ENCODE peak calls at places on chromosomes 4 and X, in four cellular contexts. K is right lobe of liver, X is IMR-90, T is gastrocnemius medialis. I is an unnamed sample.

GRCh38 chrX:95383778-95384177 is 1300.9 kb upstream of the DIAPH2 start:
- DNase-seq in K (no peak), X (no peak), T (no peak), I (no peak)

GRCh38 chr4:81688085-81688484 is 216.4 kb upstream of the RASGEF1B start:
- DNase-seq in X (no peak), T (no peak), K (no peak), I (no peak)

GRCh38 chr4:45472490-45472889 is 651.4 kb downstream of the GABRG1 start:
- DNase-seq in X (no peak), T (no peak), K (no peak), I (no peak)

GRCh38 chr4:148315049-148315448 is 127.2 kb downstream of the NR3C2 start:
- DNase-seq in K (no peak), X (peak; percentile 59), T (peak; percentile 34), I (no peak)

GRCh38 chr4:110442309-110442708 is 33.6 kb upstream of the ENPEP start:
- DNase-seq in X (no peak), K (no peak), T (peak; percentile 12), I (no peak)

GRCh38 chr4:132646186-132646585 is 502.9 kb upstream of the PCDH10 start:
- DNase-seq in K (no peak), X (no peak), T (no peak), I (no peak)

GRCh38 chrX:96753230-96753629 is 68.6 kb downstream of the DIAPH2 start:
- DNase-seq in X (no peak), K (no peak), T (no peak), I (no peak)

GRCh38 chr4:70688795-70689231 is 481 bp downstream of the UTP3 start:
- DNase-seq in K (no peak), T (no peak), X (no peak), I (no peak)

GRCh38 chr4:101953949-101954348 is 163.4 kb downstream of the BANK1 start:
- DNase-seq in X (peak; percentile 45), K (no peak), T (no peak), I (no peak)

GRCh38 chr4:101205878-101206277 is 141.4 kb downstream of the PPP3CA start:
- DNase-seq in K (no peak), X (peak; percentile 63), T (no peak), I (no peak)

GRCh38 chrX:153727108-153727931 is 2.7 kb downstream of the ABCD1 start:
- DNase-seq in X (no peak), K (peak; percentile 84), T (peak; percentile 88), I (no peak)

GRCh38 chr4:137749466-137749865 is 217.2 kb upstream of the PCDH18 start:
- DNase-seq in T (no peak), X (peak; percentile 58), K (no peak), I (no peak)

GRCh38 chr4:119525771-119526712 is 102.6 kb downstream of the PDE5A start:
- DNase-seq in X (peak; percentile 43), T (no peak), K (no peak), I (no peak)

GRCh38 chr4:154124539-154125255 is 335.8 kb upstream of the SFRP2 start:
- DNase-seq in T (no peak), K (no peak), X (peak; percentile 36), I (no peak)

GRCh38 chrX:118702741-118703140 is 24.7 kb upstream of the IL13RA1 start:
- DNase-seq in T (no peak), X (peak; percentile 42), K (no peak), I (no peak)

GRCh38 chr4:103936653-103937145 is 216.9 kb upstream of the TACR3 start:
- DNase-seq in K (no peak), T (no peak), X (no peak), I (no peak)

GRCh38 chrX:18676050-18676449 is 4.1 kb upstream of the RS1 start:
- DNase-seq in T (no peak), K (no peak), X (no peak), I (no peak)

GRCh38 chrX:118049713-118050112 is 66.9 kb downstream of the KLHL13 start:
- DNase-seq in X (no peak), T (no peak), K (no peak), I (no peak)

GRCh38 chr4:183936047-183936446 is 30.9 kb downstream of the STOX2 start:
- DNase-seq in X (no peak), K (no peak), T (no peak), I (no peak)

GRCh38 chrX:100625985-100626491 is 10.6 kb downstream of the TSPAN6 start:
- DNase-seq in T (no peak), K (no peak), X (no peak), I (no peak)

GRCh38 chrX:106170318-106170717 is 2.2 kb downstream of the PWWP3B start:
- DNase-seq in K (no peak), T (no peak), X (no peak), I (no peak)

GRCh38 chr4:122759639-122760310 is 27.3 kb downstream of the BBS12 start:
- DNase-seq in T (no peak), K (no peak), X (peak; percentile 46), I (no peak)

GRCh38 chrX:47351706-47352105 is 18.7 kb upstream of the ZNF157 start:
- DNase-seq in T (no peak), K (no peak), X (peak; percentile 60), I (no peak)

GRCh38 chrX:123860983-123861382 is 1.1 kb downstream of the XIAP start:
- DNase-seq in K (no peak), X (peak; percentile 19), T (no peak), I (no peak)

GRCh38 chr4:186644737-186645261 is 78.9 kb downstream of the FAT1 start:
- DNase-seq in T (no peak), K (no peak), X (peak; percentile 40), I (no peak)

GRCh38 chr4:757111-757510 is 51.5 kb downstream of the PCGF3 start:
- DNase-seq in T (no peak), X (no peak), K (peak; percentile 49), I (no peak)

GRCh38 chr4:139311909-139312308 is 9.6 kb upstream of the NDUFC1 start:
- DNase-seq in K (no peak), X (no peak), T (no peak), I (no peak)

GRCh38 chr4:111632752-111633151 is 512.5 kb upstream of the FAM241A start:
- DNase-seq in X (peak; percentile 53), K (no peak), T (no peak), I (no peak)

GRCh38 chr4:137739391-137739790 is 207.1 kb upstream of the PCDH18 start:
- DNase-seq in T (no peak), X (no peak), K (no peak), I (no peak)

GRCh38 chr4:162865102-162865501 is 301.6 kb downstream of the NAF1 start:
- DNase-seq in X (no peak), T (no peak), K (no peak), I (no peak)

GRCh38 chrX:135688137-135688536 is 25.3 kb upstream of the CT45A1 start:
- DNase-seq in X (no peak), T (no peak), K (no peak), I (no peak)

GRCh38 chr4:3376266-3376665 is 65.5 kb upstream of the HGFAC start:
- DNase-seq in K (no peak), T (no peak), X (no peak), I (no peak)

GRCh38 chr4:71978192-71978845 is 53.5 kb upstream of the NPFFR2 start:
- DNase-seq in K (no peak), T (no peak), X (no peak), I (no peak)

GRCh38 chr4:34814266-34814665 is 1430.0 kb downstream of the ARAP2 start:
- DNase-seq in K (no peak), T (no peak), X (no peak), I (no peak)

GRCh38 chr4:146638801-146639351 is at the start of gene POU4F2:
- DNase-seq in T (no peak), X (no peak), K (no peak), I (no peak)

GRCh38 chr4:146634825-146635224 is 3.9 kb upstream of the POU4F2 start:
- DNase-seq in X (no peak), T (no peak), K (no peak), I (no peak)

GRCh38 chr4:146637853-146638800 is 566 bp upstream of the POU4F2 start:
- DNase-seq in K (no peak), X (no peak), T (no peak), I (no peak)

GRCh38 chr4:146633471-146633800 is 5.3 kb upstream of the POU4F2 start:
- DNase-seq in K (no peak), X (no peak), T (no peak), I (no peak)

GRCh38 chr4:146632770-146633470 is 5.8 kb upstream of the POU4F2 start:
- DNase-seq in K (no peak), X (no peak), T (no peak), I (no peak)
- H3K4me3 ChIP-seq in K (no peak overlapping the region), X (no peak overlapping the region), T (no peak overlapping the region), I (no peak overlapping the region)

DNA sequence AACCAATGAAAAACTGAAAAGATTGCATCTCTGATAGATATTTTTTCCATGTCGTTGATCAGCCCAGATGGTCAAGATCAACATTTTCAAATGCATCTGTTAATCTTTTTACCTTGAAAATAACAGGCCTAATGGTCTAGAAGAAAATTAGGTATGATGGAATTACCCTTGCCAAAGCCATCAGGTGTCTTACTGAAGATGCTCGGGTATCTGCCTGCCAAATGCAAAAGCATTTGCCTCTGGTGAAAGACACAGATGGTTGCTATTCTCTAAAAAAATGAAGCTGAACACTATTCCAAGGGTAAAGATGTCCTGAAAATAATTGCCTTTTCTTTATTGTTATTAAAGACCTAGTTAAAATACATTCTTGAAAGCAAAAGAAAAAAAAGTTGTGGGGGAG is 126.0 kb downstream of the FNIP2 start:
- DNase-seq in X (no peak), T (no peak), K (no peak), I (no peak)
- TF ChIP-seq CTCF in X (no peak), T (no peak), K (no peak), I (no peak)

GRCh38 chrX:28188526-28188925 is 207.3 kb upstream of the DCAF8L1 start:
- DNase-seq in T (no peak), X (no peak), K (no peak), I (no peak)

DNA sequence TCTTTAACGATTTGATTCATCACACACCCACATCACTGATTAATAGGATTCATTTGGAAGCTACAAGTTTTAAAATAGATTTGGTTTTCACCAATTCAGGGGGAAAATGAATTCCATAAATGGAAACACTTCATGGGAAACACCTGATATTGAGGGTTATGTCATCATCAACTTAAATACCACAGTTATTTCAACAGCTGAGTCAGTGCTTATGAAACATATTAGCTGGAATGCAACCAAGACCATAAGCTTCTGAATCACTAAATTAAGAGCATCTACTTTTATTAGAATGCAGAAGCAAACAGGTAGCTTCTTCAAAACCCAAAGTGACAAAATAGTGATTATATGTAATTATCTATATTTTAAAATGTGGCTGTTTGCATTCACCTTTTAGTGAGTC is 207.8 kb upstream of the DCAF8L1 start:
- DNase-seq in X (peak; percentile 86), T (no peak), K (no peak), I (no peak)
- TF ChIP-seq POLR2A in X (no peak), T (no peak), K (no peak), I (no peak)

DNA sequence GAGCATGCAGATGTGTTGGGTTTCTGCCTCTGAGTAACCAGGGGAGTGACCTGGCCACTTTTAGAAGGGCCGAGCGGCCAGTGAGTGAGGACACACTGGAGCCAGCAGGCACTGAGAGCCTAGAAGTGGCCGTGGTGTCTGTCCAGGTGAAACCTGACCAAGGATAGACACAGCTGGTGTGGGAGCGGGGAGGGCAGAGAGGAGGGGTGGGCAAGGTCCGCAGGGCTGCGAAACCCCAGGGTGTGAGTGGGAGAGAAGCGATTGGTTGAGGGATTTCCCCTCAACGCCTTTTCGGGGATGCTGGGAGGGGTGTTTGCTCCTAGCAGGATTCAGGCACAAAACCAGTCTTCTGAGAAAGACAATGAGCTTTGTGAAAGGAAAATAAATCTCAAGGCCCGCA is 33.2 kb upstream of the ARSD start:
- DNase-seq in T (no peak), K (peak; percentile 65), X (no peak), I (no peak)
- H3K4me3 ChIP-seq in T (no peak overlapping the region), K (no peak overlapping the region), X (no peak overlapping the region), I (no peak overlapping the region)

GRCh38 chrX:34893741-34894140 is 48.9 kb upstream of the FAM47B start:
- DNase-seq in K (no peak), X (peak; percentile 16), T (no peak), I (no peak)
- TF ChIP-seq CTCF in K (peak; percentile 54), X (peak; percentile 46), T (no peak), I (no peak)

I was measured in lower leg skin.